ENCODE peak calls at places on chromosome X, in eight cellular contexts. One of them, this sample, is unnamed.

GRCh38 chrX:103734125-103734760 is 23.5 kb downstream of the TMEM31 start:
- DNase-seq in left lung: no peak
- DNase-seq in neural progenitor cell: no peak
- DNase-seq in adrenal gland: no peak
- DNase-seq in A549: no peak
- DNase-seq in stomach: no peak
- DNase-seq in psoas muscle: no peak
- DNase-seq in ovary: no peak
- DNase-seq in this sample: no peak

GRCh38 chrX:31130457-31131215 is 58.8 kb upstream of the FTHL17 start:
- DNase-seq in A549: no peak
- DNase-seq in ovary: no peak
- DNase-seq in left lung: no peak
- DNase-seq in neural progenitor cell: no peak
- DNase-seq in adrenal gland: no peak
- DNase-seq in stomach: no peak
- DNase-seq in psoas muscle: no peak
- DNase-seq in this sample: no peak

GRCh38 chrX:29661290-29661689 is 554.1 kb upstream of the MAGEB2 start:
- DNase-seq in psoas muscle: no peak
- DNase-seq in stomach: no peak
- DNase-seq in adrenal gland: no peak
- DNase-seq in A549: no peak
- DNase-seq in left lung: no peak
- DNase-seq in neural progenitor cell: no peak
- DNase-seq in ovary: no peak
- DNase-seq in this sample: no peak

GRCh38 chrX:33974676-33975075 is 157.4 kb downstream of the FAM47A start:
- DNase-seq in stomach: no peak
- DNase-seq in ovary: no peak
- DNase-seq in A549: no peak
- DNase-seq in neural progenitor cell: no peak
- DNase-seq in adrenal gland: no peak
- DNase-seq in left lung: no peak
- DNase-seq in psoas muscle: no peak
- DNase-seq in this sample: no peak

GRCh38 chrX:28609003-28609402 is 21.8 kb downstream of the IL1RAPL1 start:
- DNase-seq in A549: no peak
- DNase-seq in left lung: no peak
- DNase-seq in neural progenitor cell: no peak
- DNase-seq in adrenal gland: no peak
- DNase-seq in psoas muscle: no peak
- DNase-seq in ovary: no peak
- DNase-seq in stomach: no peak
- DNase-seq in this sample: no peak

GRCh38 chrX:124737771-124738170 is 391.4 kb downstream of the SH2D1A start:
- DNase-seq in stomach: no peak
- DNase-seq in A549: no peak
- DNase-seq in neural progenitor cell: peak
- DNase-seq in adrenal gland: no peak
- DNase-seq in psoas muscle: no peak
- DNase-seq in ovary: no peak
- DNase-seq in left lung: no peak
- DNase-seq in this sample: no peak

GRCh38 chrX:76109654-76110053 is 63.2 kb upstream of the PBDC1 start:
- DNase-seq in stomach: no peak
- DNase-seq in psoas muscle: no peak
- DNase-seq in neural progenitor cell: no peak
- DNase-seq in left lung: no peak
- DNase-seq in adrenal gland: no peak
- DNase-seq in ovary: no peak
- DNase-seq in A549: no peak
- DNase-seq in this sample: no peak

GRCh38 chrX:51853251-51853650 is 40.2 kb upstream of the MAGED1 start:
- DNase-seq in adrenal gland: no peak
- DNase-seq in A549: no peak
- DNase-seq in neural progenitor cell: peak
- DNase-seq in ovary: no peak
- DNase-seq in psoas muscle: no peak
- DNase-seq in left lung: no peak
- DNase-seq in stomach: no peak
- DNase-seq in this sample: no peak

GRCh38 chrX:51332188-51332942 is at the start of gene NUDT10:
- DNase-seq in psoas muscle: peak
- DNase-seq in left lung: peak
- DNase-seq in ovary: peak
- DNase-seq in neural progenitor cell: peak
- DNase-seq in stomach: no peak
- DNase-seq in adrenal gland: peak
- DNase-seq in A549: no peak
- DNase-seq in this sample: peak

GRCh38 chrX:72713130-72713529 is 976 bp downstream of the PHKA1 start:
- DNase-seq in ovary: no peak
- DNase-seq in left lung: no peak
- DNase-seq in adrenal gland: no peak
- DNase-seq in A549: no peak
- DNase-seq in neural progenitor cell: no peak
- DNase-seq in psoas muscle: no peak
- DNase-seq in stomach: no peak
- DNase-seq in this sample: no peak

GRCh38 chrX:17000751-17001150 is 54.3 kb downstream of the REPS2 start:
- DNase-seq in stomach: no peak
- DNase-seq in A549: no peak
- DNase-seq in psoas muscle: no peak
- DNase-seq in neural progenitor cell: no peak
- DNase-seq in left lung: no peak
- DNase-seq in adrenal gland: no peak
- DNase-seq in ovary: no peak
- DNase-seq in this sample: no peak

GRCh38 chrX:111100191-111100590 is 4.2 kb downstream of the PAK3 start:
- DNase-seq in ovary: no peak
- DNase-seq in neural progenitor cell: peak
- DNase-seq in A549: peak
- DNase-seq in psoas muscle: no peak
- DNase-seq in left lung: no peak
- DNase-seq in stomach: no peak
- DNase-seq in adrenal gland: no peak
- DNase-seq in this sample: no peak

GRCh38 chrX:140177821-140178220 is 212.5 kb upstream of the CXorf66 start:
- DNase-seq in psoas muscle: no peak
- DNase-seq in ovary: no peak
- DNase-seq in adrenal gland: no peak
- DNase-seq in A549: no peak
- DNase-seq in left lung: no peak
- DNase-seq in stomach: no peak
- DNase-seq in neural progenitor cell: peak
- DNase-seq in this sample: no peak

GRCh38 chrX:51395807-51396728 is 63.4 kb downstream of the NUDT10 start:
- DNase-seq in adrenal gland: peak
- DNase-seq in neural progenitor cell: no peak
- DNase-seq in left lung: peak
- DNase-seq in A549: no peak
- DNase-seq in psoas muscle: no peak
- DNase-seq in stomach: no peak
- DNase-seq in ovary: peak
- DNase-seq in this sample: peak

GRCh38 chrX:15310117-15310516 is 5.3 kb downstream of the ASB11 start:
- DNase-seq in adrenal gland: peak
- DNase-seq in stomach: peak
- DNase-seq in neural progenitor cell: no peak
- DNase-seq in psoas muscle: no peak
- DNase-seq in A549: no peak
- DNase-seq in left lung: peak
- DNase-seq in ovary: peak
- DNase-seq in this sample: peak

GRCh38 chrX:15405846-15406245 is 21.6 kb upstream of the VEGFD start:
- DNase-seq in A549: no peak
- DNase-seq in ovary: no peak
- DNase-seq in stomach: no peak
- DNase-seq in neural progenitor cell: no peak
- DNase-seq in left lung: no peak
- DNase-seq in psoas muscle: no peak
- DNase-seq in adrenal gland: no peak
- DNase-seq in this sample: peak

GRCh38 chrX:119880552-119881437 is 9.2 kb downstream of the NDUFA1 start:
- DNase-seq in ovary: no peak
- DNase-seq in left lung: no peak
- DNase-seq in neural progenitor cell: peak
- DNase-seq in psoas muscle: no peak
- DNase-seq in A549: peak
- DNase-seq in adrenal gland: peak
- DNase-seq in stomach: no peak
- DNase-seq in this sample: no peak

GRCh38 chrX:66625525-66625924 is 13.4 kb downstream of the EDA2R start:
- DNase-seq in psoas muscle: no peak
- DNase-seq in A549: no peak
- DNase-seq in ovary: no peak
- DNase-seq in adrenal gland: no peak
- DNase-seq in stomach: no peak
- DNase-seq in left lung: no peak
- DNase-seq in neural progenitor cell: no peak
- DNase-seq in this sample: no peak

GRCh38 chrX:113522814-113523213 is 682.2 kb upstream of the AMOT start:
- DNase-seq in ovary: no peak
- DNase-seq in stomach: no peak
- DNase-seq in adrenal gland: no peak
- DNase-seq in psoas muscle: no peak
- DNase-seq in left lung: no peak
- DNase-seq in neural progenitor cell: no peak
- DNase-seq in A549: no peak
- DNase-seq in this sample: no peak

GRCh38 chrX:3191186-3191585 is 149.9 kb downstream of the ARSF start:
- DNase-seq in neural progenitor cell: no peak
- DNase-seq in stomach: no peak
- DNase-seq in left lung: no peak
- DNase-seq in adrenal gland: no peak
- DNase-seq in psoas muscle: no peak
- DNase-seq in A549: no peak
- DNase-seq in ovary: no peak
- DNase-seq in this sample: no peak

GRCh38 chrX:18884916-18885315 is 99.0 kb downstream of the PHKA2 start:
- DNase-seq in neural progenitor cell: no peak
- DNase-seq in A549: no peak
- DNase-seq in left lung: no peak
- DNase-seq in ovary: no peak
- DNase-seq in psoas muscle: no peak
- DNase-seq in adrenal gland: peak
- DNase-seq in stomach: no peak
- DNase-seq in this sample: peak

GRCh38 chrX:47483310-47484268 is 567 bp upstream of the ZNF41 start:
- DNase-seq in A549: no peak
- DNase-seq in adrenal gland: peak
- DNase-seq in stomach: no peak
- DNase-seq in neural progenitor cell: peak
- DNase-seq in ovary: peak
- DNase-seq in left lung: peak
- DNase-seq in psoas muscle: peak
- DNase-seq in this sample: peak

GRCh38 chrX:129522184-129523059 is 868 bp downstream of the SMARCA1 start:
- DNase-seq in A549: peak
- DNase-seq in psoas muscle: peak
- DNase-seq in adrenal gland: peak
- DNase-seq in ovary: peak
- DNase-seq in stomach: peak
- DNase-seq in left lung: peak
- DNase-seq in neural progenitor cell: peak
- DNase-seq in this sample: peak

GRCh38 chrX:43882294-43882681 is at the start of gene MAOB:
- DNase-seq in stomach: peak
- DNase-seq in neural progenitor cell: peak
- DNase-seq in ovary: peak
- DNase-seq in A549: no peak
- DNase-seq in left lung: peak
- DNase-seq in adrenal gland: peak
- DNase-seq in psoas muscle: peak
- DNase-seq in this sample: peak
- H3K27ac ChIP-seq in stomach: no peak
- H3K27ac ChIP-seq in neural progenitor cell: no peak
- H3K27ac ChIP-seq in ovary: peak
- H3K27ac ChIP-seq in A549: no peak
- H3K27ac ChIP-seq in left lung: no peak
- H3K27ac ChIP-seq in adrenal gland: peak
- H3K27ac ChIP-seq in psoas muscle: peak
- H3K27ac ChIP-seq in this sample: peak

DNA sequence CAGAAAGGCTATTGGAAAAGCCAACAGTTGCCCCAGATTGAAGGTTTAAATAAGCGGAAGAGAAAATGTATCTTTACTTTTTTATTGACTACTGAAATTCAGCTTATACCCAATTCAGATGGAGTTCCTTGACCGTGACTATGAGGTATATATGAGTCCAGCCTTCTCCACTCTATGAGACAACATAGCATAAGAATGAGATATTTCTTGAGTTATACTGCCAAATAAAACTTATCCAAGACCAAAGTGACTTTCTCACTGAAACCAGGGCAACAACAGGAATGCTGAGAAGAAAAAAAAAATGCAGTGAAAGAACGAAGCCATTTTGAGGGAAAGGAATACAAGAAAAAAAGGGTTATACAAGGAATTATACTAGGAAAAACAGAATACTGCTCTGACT is 16.3 kb upstream of the PDK3 start:
- DNase-seq in adrenal gland: no peak
- DNase-seq in A549: no peak
- DNase-seq in neural progenitor cell: no peak
- DNase-seq in psoas muscle: no peak
- DNase-seq in ovary: no peak
- DNase-seq in left lung: no peak
- DNase-seq in stomach: no peak
- DNase-seq in this sample: no peak
- H3K27ac ChIP-seq in adrenal gland: no peak
- H3K27ac ChIP-seq in A549: no peak
- H3K27ac ChIP-seq in neural progenitor cell: no peak
- H3K27ac ChIP-seq in psoas muscle: no peak
- H3K27ac ChIP-seq in ovary: no peak
- H3K27ac ChIP-seq in left lung: no peak
- H3K27ac ChIP-seq in stomach: no peak
- H3K27ac ChIP-seq in this sample: no peak

GRCh38 chrX:13937370-13938052 is 92.2 kb downstream of the GEMIN8 start:
- DNase-seq in psoas muscle: no peak
- DNase-seq in adrenal gland: no peak
- DNase-seq in ovary: no peak
- DNase-seq in stomach: no peak
- DNase-seq in left lung: no peak
- DNase-seq in neural progenitor cell: peak
- DNase-seq in A549: no peak
- DNase-seq in this sample: no peak
- H3K27ac ChIP-seq in psoas muscle: no peak
- H3K27ac ChIP-seq in adrenal gland: no peak
- H3K27ac ChIP-seq in ovary: no peak
- H3K27ac ChIP-seq in stomach: no peak
- H3K27ac ChIP-seq in left lung: no peak
- H3K27ac ChIP-seq in neural progenitor cell: no peak
- H3K27ac ChIP-seq in A549: no peak
- H3K27ac ChIP-seq in this sample: no peak

DNA sequence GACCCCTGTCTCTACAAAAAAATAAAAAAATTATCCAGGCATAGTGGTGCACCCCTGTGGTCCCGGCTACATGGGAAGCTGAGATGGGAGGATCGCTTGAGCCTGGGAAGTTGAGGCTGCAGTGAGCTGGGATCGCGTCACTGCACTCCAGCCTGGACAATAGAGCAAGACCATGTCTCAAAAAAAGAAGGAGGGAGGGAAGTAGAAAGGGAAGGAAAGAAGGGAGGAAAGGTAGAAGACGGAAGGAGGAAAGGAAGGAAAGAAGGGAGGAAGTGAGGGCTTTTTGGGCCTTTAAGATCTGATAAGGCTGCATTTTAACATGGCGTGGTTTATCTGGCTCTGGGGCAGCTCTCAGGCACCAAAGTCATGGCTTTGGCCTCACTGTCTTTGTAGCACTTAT is 10.4 kb downstream of the PDK3 start:
- DNase-seq in psoas muscle: no peak
- DNase-seq in adrenal gland: no peak
- DNase-seq in ovary: no peak
- DNase-seq in left lung: no peak
- DNase-seq in A549: no peak
- DNase-seq in neural progenitor cell: no peak
- DNase-seq in stomach: no peak
- DNase-seq in this sample: no peak
- H3K27ac ChIP-seq in psoas muscle: no peak
- H3K27ac ChIP-seq in adrenal gland: no peak
- H3K27ac ChIP-seq in ovary: no peak
- H3K27ac ChIP-seq in left lung: no peak
- H3K27ac ChIP-seq in A549: no peak
- H3K27ac ChIP-seq in neural progenitor cell: no peak
- H3K27ac ChIP-seq in stomach: no peak
- H3K27ac ChIP-seq in this sample: no peak

This sample was measured in right cardiac atrium.